ENCODE peak calls at places on chromosomes 5 and 9, in four cellular contexts. M is HepG2, H is GM12878, R is K562. V is an unnamed sample.
A peak's percentile ranks its signal among the peaks of the same experiment; 100 is the strongest.

GRCh38 chr9:34406219-34406618 is 29.5 kb upstream of the MYORG start:
- DNase-seq in M (no peak), H (no peak), R (no peak), V (no peak)

GRCh38 chr5:55597014-55597981 is 62.5 kb upstream of the PLPP1 start:
- DNase-seq in M (no peak), H (no peak), R (no peak), V (no peak)

GRCh38 chr5:115657883-115658233 is 32.0 kb upstream of the TMED7 start:
- DNase-seq in M (no peak), H (no peak), R (no peak), V (no peak)

GRCh38 chr9:86175223-86175622 is 75.9 kb upstream of the GOLM1 start:
- DNase-seq in M (no peak), H (no peak), R (no peak), V (no peak)

GRCh38 chr5:178730940-178731265 is 444 bp upstream of the ZNF354A start:
- DNase-seq in M (no peak), H (no peak), R (no peak), V (no peak)

GRCh38 chr5:38925154-38925925 is 79.5 kb downstream of the OSMR start:
- DNase-seq in M (no peak), H (no peak), R (no peak), V (no peak)

GRCh38 chr5:108728566-108729305 is 19.0 kb upstream of the FER start:
- DNase-seq in M (no peak), H (no peak), R (peak; percentile 31), V (peak; percentile 31)

GRCh38 chr5:547086-547924 is 23.1 kb upstream of the SLC9A3 start:
- DNase-seq in M (no peak), H (no peak), R (no peak), V (no peak)

GRCh38 chr5:116068028-116068632 is 16.7 kb upstream of the COMMD10 start:
- DNase-seq in M (peak; percentile 44), H (no peak), R (peak; percentile 33), V (peak; percentile 32)

GRCh38 chr9:124652203-124652992 is 118.7 kb downstream of the NR6A1 start:
- DNase-seq in M (no peak), H (no peak), R (no peak), V (peak; percentile 23)

GRCh38 chr9:138101444-138102234 is 224.1 kb downstream of the CACNA1B start:
- DNase-seq in M (no peak), H (no peak), R (no peak), V (peak; percentile 29)

GRCh38 chr5:133421394-133421793 is 190.9 kb downstream of the FSTL4 start:
- DNase-seq in M (no peak), H (no peak), R (peak; percentile 58), V (peak; percentile 70)

GRCh38 chr5:111197523-111197922 is 26.7 kb upstream of the CAMK4 start:
- DNase-seq in M (peak; percentile 44), H (no peak), R (no peak), V (peak; percentile 21)

GRCh38 chr5:117118499-117118898 is 543.9 kb upstream of the SEMA6A start:
- DNase-seq in M (no peak), H (no peak), R (no peak), V (no peak)

GRCh38 chr9:30713279-30713678 is 1671.2 kb upstream of the ACO1 start:
- DNase-seq in M (peak; percentile 55), H (no peak), R (no peak), V (peak; percentile 35)

GRCh38 chr5:120568716-120569115 is 104.6 kb downstream of the PRR16 start:
- DNase-seq in M (no peak), H (no peak), R (no peak), V (no peak)

GRCh38 chr5:91499943-91500531 is 116.9 kb upstream of the ARRDC3 start:
- DNase-seq in M (peak; percentile 30), H (no peak), R (peak; percentile 41), V (peak; percentile 44)

GRCh38 chr5:119951330-119951934 is 322.1 kb downstream of the FAM170A start:
- DNase-seq in M (no peak), H (no peak), R (no peak), V (no peak)

GRCh38 chr5:60843693-60844428 is at the start of gene ELOVL7:
- DNase-seq in M (peak; percentile 59), H (no peak), R (peak; percentile 87), V (peak; percentile 87)

GRCh38 chr9:3746296-3747275 is 220.8 kb upstream of the RFX3 start:
- DNase-seq in M (no peak), H (no peak), R (no peak), V (no peak)

GRCh38 chr9:107455461-107456155 is 34.0 kb downstream of the KLF4 start:
- DNase-seq in M (no peak), H (no peak), R (no peak), V (no peak)

GRCh38 chr5:114702111-114702510 is 340.2 kb downstream of the KCNN2 start:
- DNase-seq in M (no peak), H (no peak), R (no peak), V (no peak)

GRCh38 chr9:16102154-16102553 is 549.3 kb downstream of the CCDC171 start:
- DNase-seq in M (no peak), H (no peak), R (no peak), V (no peak)

GRCh38 chr5:74040811-74041491 is 415.0 kb downstream of the ARHGEF28 start:
- DNase-seq in M (no peak), H (no peak), R (no peak), V (no peak)

GRCh38 chr9:24502548-24502947 is 43.1 kb downstream of the IZUMO3 start:
- DNase-seq in M (no peak), H (no peak), R (no peak), V (no peak)

GRCh38 chr5:141832131-141832530 is 46.1 kb downstream of the PCDH1 start:
- DNase-seq in M (no peak), H (no peak), R (no peak), V (no peak)

GRCh38 chr5:153896117-153896516 is 142.6 kb downstream of the FAM114A2 start:
- DNase-seq in M (no peak), H (no peak), R (no peak), V (no peak)

GRCh38 chr5:71954329-71954728 is 152.9 kb upstream of the MAP1B start:
- DNase-seq in M (no peak), H (no peak), R (no peak), V (no peak)

GRCh38 chr9:91178281-91179236 is 183.2 kb downstream of the AUH start:
- DNase-seq in M (no peak), H (no peak), R (no peak), V (no peak)

DNA sequence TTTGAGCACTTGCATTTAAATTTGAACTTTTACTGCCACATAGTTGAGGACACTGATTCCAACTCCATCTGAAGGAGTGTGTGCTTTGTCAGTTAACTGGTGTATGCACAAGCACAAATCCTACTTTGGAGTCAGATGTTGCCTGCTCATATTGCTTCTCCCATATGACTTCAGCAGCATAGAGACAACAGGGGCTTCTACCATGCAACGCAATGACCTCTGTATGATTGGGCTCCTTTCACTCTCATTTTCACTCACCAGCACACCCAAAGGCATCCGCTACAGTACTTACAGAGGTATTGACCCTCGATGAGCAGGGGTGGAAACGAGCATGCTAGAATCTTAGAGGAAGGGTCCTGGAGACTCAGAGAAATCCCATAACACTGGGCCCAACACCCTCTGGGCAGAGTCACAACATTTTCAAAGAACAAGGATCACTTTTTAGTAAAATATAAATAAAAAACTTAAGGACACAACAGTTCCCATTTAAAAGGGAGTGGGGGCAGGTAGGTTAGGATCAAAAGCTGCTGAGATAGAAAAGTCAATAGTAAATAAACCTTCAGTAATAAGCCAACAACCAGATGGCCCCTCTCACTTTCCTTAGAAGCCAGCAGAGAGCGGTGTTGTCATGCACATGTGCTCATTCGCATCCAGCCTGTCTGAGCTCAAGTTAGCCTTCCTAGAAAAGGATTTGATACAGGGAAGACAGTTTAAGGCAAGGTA is 203.8 kb downstream of the SNCAIP start:
- DNase-seq in M (peak; percentile 56), H (no peak), R (peak; percentile 29), V (peak; percentile 71)
- TF ChIP-seq SIN3A in M (no peak), H (no peak), R (no peak), V (no peak)

GRCh38 chr9:12720551-12720950 is 27.4 kb downstream of the TYRP1 start:
- DNase-seq in M (no peak), H (no peak), R (no peak), V (no peak)

GRCh38 chr9:12718482-12719026 is 25.4 kb downstream of the TYRP1 start:
- DNase-seq in M (no peak), H (no peak), R (no peak), V (no peak)

GRCh38 chr9:12717907-12718306 is 24.7 kb downstream of the TYRP1 start:
- DNase-seq in M (no peak), H (no peak), R (no peak), V (no peak)

GRCh38 chr9:12716823-12717222 is 23.6 kb downstream of the TYRP1 start:
- DNase-seq in M (no peak), H (no peak), R (no peak), V (no peak)

GRCh38 chr9:12719431-12719830 is 26.2 kb downstream of the TYRP1 start:
- DNase-seq in M (peak; percentile 26), H (no peak), R (no peak), V (peak; percentile 22)
- TF ChIP-seq SMC3 in M (peak; percentile 49), H (peak; percentile 30), R (no peak), V (peak; percentile 32)

GRCh38 chr9:122268041-122268814 is 3.5 kb downstream of the MRRF start:
- DNase-seq in M (no peak), H (no peak), R (no peak), V (no peak)

GRCh38 chr9:122264360-122265264 is at the start of the genes MRRF and RBM18:
- DNase-seq in M (peak; percentile 78), H (peak; percentile 73), R (peak; percentile 89), V (peak; percentile 91)

GRCh38 chr9:122262073-122262472 is 2.6 kb downstream of the RBM18 start:
- DNase-seq in M (no peak), H (no peak), R (no peak), V (no peak)

GRCh38 chr9:122263699-122264349 is 816 bp downstream of the RBM18 start:
- DNase-seq in M (no peak), H (no peak), R (no peak), V (no peak)

DNA sequence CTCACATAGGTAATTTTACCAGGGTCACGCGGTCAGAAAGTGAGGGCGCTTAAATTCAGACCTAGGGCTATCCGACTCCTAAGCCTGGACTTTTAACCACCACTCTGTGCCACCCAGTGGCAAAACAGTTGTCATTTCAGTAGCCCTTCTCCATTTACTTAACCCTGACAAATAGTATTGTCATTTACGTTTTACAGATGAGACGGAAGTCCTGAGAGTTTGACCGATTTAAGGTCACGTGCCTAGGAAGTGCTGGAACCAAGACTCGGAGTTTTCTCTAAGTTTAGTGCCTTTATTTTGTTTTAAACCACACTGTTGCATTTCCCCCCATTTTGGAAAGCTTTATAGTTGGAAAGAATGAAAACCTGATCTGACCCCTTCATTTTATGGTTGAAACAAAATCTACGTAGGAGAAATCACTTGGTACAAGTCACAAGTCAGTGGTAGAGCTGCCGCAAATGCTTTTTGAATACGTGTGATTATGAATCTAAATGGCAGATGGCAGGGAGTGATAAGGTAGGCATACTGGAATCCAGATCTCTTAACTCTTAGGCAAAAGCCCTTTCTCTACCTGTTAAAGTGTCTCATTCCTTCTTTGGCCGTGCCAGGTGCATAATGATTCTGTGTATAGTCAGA is 701 bp downstream of the MRRF start:
- DNase-seq in M (peak; percentile 79), H (peak; percentile 38), R (peak; percentile 22), V (no peak)
- TF ChIP-seq SIN3A in M (no peak), H (no peak), R (no peak), V (no peak)

GRCh38 chr5:180088561-180088960 is 17.0 kb upstream of the RNF130 start:
- DNase-seq in M (no peak), H (no peak), R (no peak), V (no peak)

GRCh38 chr5:180084638-180085561 is 13.3 kb upstream of the RNF130 start:
- DNase-seq in M (peak; percentile 32), H (no peak), R (no peak), V (peak; percentile 53)

GRCh38 chr5:180083529-180084060 is 12.0 kb upstream of the RNF130 start:
- DNase-seq in M (no peak), H (no peak), R (no peak), V (no peak)

GRCh38 chr5:180086816-180087426 is 15.4 kb upstream of the RNF130 start:
- DNase-seq in M (no peak), H (no peak), R (no peak), V (no peak)

GRCh38 chr5:180085837-180086236 is 14.3 kb upstream of the RNF130 start:
- DNase-seq in M (no peak), H (no peak), R (no peak), V (no peak)
- TF ChIP-seq SMC3 in M (no peak), H (no peak), R (no peak), V (no peak)

V was measured in SK-N-SH.